ENCODE peak calls at places on chromosomes 12 and 14, in ten cellular contexts. Y, X, R, S, B, K, C, G, N and A are unnamed samples. For H3K4me1, the result is how much of the 10 kb centered on the place peaks cover.

GRCh38 chr12:18158774-18159557 is 69.0 kb upstream of the RERGL start:
- DNase-seq in Y (no peak), X (peak), R (no peak), S (peak), B (no peak), K (no peak), C (peak), G (no peak), N (peak), A (no peak)

GRCh38 chr12:62732861-62733427 is 202.0 kb downstream of the PPM1H start:
- DNase-seq in Y (no peak), X (no peak), R (no peak), S (no peak), B (no peak), K (no peak), C (peak), G (no peak), N (peak), A (no peak)

GRCh38 chr12:89469361-89469760 is 55.2 kb downstream of the GALNT4 start:
- DNase-seq in Y (no peak), X (no peak), R (no peak), S (no peak), B (no peak), K (no peak), C (peak), G (no peak), N (no peak), A (no peak)

GRCh38 chr14:83714141-83714540 is 1815.8 kb upstream of the FLRT2 start:
- DNase-seq in Y (no peak), X (no peak), R (no peak), S (no peak), B (no peak), K (no peak), C (no peak), G (no peak), N (no peak), A (no peak)

GRCh38 chr12:95805864-95806669 is 15.5 kb upstream of the NTN4 start:
- DNase-seq in Y (no peak), X (peak), R (no peak), S (peak), B (no peak), K (peak), C (peak), G (peak), N (peak), A (no peak)

GRCh38 chr14:24398298-24398942 is 383 bp upstream of the NYNRIN start:
- DNase-seq in Y (peak), X (no peak), R (no peak), S (peak), B (no peak), K (peak), C (no peak), G (no peak), N (no peak), A (peak)

GRCh38 chr14:21024668-21025373 is at the start of gene NDRG2:
- DNase-seq in Y (peak), X (peak), R (no peak), S (peak), B (peak), K (peak), C (no peak), G (peak), N (peak), A (peak)

GRCh38 chr12:54991161-54991991 is 6.8 kb upstream of the TESPA1 start:
- DNase-seq in Y (no peak), X (no peak), R (no peak), S (no peak), B (no peak), K (no peak), C (no peak), G (no peak), N (no peak), A (no peak)

GRCh38 chr12:6956332-6956727 is 5.2 kb downstream of the PTPN6 start:
- DNase-seq in Y (no peak), X (no peak), R (no peak), S (no peak), B (peak), K (peak), C (no peak), G (no peak), N (no peak), A (no peak)

GRCh38 chr14:64701660-64702059 is 2.6 kb upstream of the PLEKHG3 start:
- DNase-seq in Y (no peak), X (no peak), R (no peak), S (peak), B (no peak), K (no peak), C (no peak), G (no peak), N (no peak), A (no peak)

GRCh38 chr12:6392499-6392898 is 8.5 kb downstream of the LTBR start:
- DNase-seq in Y (peak), X (no peak), R (no peak), S (no peak), B (no peak), K (peak), C (no peak), G (no peak), N (peak), A (no peak)

GRCh38 chr14:20632831-20633771 is 8.4 kb downstream of the OR6S1 start:
- DNase-seq in Y (peak), X (peak), R (peak), S (peak), B (no peak), K (no peak), C (peak), G (no peak), N (peak), A (no peak)

GRCh38 chr12:6442799-6443198 is 2.0 kb upstream of the CD27 start:
- DNase-seq in Y (no peak), X (no peak), R (no peak), S (no peak), B (no peak), K (no peak), C (no peak), G (no peak), N (no peak), A (no peak)

GRCh38 chr12:9731797-9732196 is 1.1 kb downstream of the CLECL1 start:
- DNase-seq in Y (no peak), X (no peak), R (no peak), S (no peak), B (no peak), K (no peak), C (no peak), G (no peak), N (no peak), A (no peak)
- H3K4me3 ChIP-seq in Y (no peak), X (no peak), R (no peak), S (no peak), B (peak), K (no peak), C (no peak), G (no peak), N (no peak), A (no peak)

GRCh38 chr14:68463299-68463698 is 329.6 kb downstream of the ZFP36L1 start:
- DNase-seq in Y (no peak), X (no peak), R (no peak), S (no peak), B (no peak), K (no peak), C (no peak), G (no peak), N (no peak), A (no peak)
- H3K4me1 ChIP-seq in Y (under half), X (under half), R (under half), S (under half), B (under half), K (under half), C (half or more), G (under half), N (half or more), A (under half)

GRCh38 chr12:99619389-99620158 is 28.0 kb upstream of the GARIN6 start:
- DNase-seq in Y (no peak), X (no peak), R (no peak), S (peak), B (no peak), K (no peak), C (peak), G (no peak), N (peak), A (no peak)
- H3K27ac ChIP-seq in Y (no peak), X (no peak), R (peak), S (no peak), B (no peak), K (no peak), C (no peak), G (no peak), N (no peak), A (no peak)

DNA sequence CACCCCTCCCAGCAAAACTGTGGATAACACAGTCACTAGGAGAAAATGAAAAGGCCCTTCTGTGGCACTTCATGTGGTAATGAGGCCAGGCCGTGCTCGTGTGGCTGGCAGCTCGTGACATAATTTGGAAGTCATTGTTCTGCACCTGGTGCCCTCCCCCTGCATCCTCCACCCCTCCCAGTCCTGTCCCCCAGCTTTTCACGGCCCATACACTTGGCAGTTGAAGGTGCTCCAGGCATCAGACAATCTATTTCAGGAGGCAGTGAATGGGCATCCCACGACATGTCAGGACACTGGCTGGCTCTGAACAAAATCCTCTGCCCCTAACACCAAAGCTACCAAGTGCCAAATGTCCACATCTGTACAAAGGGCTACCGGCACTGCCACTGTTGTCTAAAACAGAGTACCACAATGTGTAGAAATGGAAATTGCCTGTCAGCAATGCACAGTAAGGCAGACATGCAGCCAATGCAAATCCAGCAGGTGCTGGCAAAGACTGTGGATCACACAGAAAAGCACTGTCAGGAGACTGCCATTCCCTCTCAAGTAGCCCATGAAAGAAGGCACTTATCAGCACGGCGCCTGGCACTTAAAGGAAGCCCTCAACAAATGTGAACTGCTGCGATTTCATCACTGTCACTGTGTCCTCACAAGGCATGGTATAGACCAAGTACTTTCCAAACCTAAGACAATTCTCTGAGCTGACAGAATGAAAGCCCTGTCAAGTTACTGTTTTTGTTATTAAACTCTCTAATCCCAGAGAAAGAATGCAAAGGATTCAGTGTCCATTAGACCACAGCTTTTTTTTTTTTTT is 39.1 kb downstream of the CORO1C start:
- DNase-seq in Y (peak), X (no peak), R (no peak), S (peak), B (no peak), K (peak), C (no peak), G (peak), N (peak), A (peak)
- H3K4me3 ChIP-seq in Y (no peak), X (no peak), R (no peak), S (no peak), B (peak), K (no peak), C (no peak), G (peak), N (peak), A (no peak)

DNA sequence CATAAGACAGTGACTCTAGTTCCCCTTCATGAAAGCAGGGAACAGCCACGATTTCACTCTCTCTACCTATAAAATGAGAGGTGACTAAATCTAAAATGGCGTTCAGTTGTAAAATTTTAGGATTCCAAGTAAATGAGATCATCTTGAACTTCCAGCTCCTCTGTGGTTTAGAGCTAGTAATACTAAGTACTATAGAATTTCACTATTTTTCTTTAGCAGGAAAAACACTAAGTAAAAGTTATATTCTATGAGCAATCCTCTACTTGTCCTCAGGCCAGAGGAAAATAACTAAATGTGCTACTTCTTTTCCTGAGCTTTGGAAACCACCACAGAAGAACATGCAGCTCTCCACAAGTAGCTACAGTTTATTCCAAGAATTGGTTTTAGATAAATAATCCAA is 55.6 kb downstream of the NIN start:
- DNase-seq in Y (no peak), X (no peak), R (no peak), S (peak), B (no peak), K (no peak), C (peak), G (no peak), N (no peak), A (no peak)
- H3K4me1 ChIP-seq in Y (under half), X (under half), R (under half), S (under half), B (under half), K (under half), C (under half), G (under half), N (under half), A (under half)

DNA sequence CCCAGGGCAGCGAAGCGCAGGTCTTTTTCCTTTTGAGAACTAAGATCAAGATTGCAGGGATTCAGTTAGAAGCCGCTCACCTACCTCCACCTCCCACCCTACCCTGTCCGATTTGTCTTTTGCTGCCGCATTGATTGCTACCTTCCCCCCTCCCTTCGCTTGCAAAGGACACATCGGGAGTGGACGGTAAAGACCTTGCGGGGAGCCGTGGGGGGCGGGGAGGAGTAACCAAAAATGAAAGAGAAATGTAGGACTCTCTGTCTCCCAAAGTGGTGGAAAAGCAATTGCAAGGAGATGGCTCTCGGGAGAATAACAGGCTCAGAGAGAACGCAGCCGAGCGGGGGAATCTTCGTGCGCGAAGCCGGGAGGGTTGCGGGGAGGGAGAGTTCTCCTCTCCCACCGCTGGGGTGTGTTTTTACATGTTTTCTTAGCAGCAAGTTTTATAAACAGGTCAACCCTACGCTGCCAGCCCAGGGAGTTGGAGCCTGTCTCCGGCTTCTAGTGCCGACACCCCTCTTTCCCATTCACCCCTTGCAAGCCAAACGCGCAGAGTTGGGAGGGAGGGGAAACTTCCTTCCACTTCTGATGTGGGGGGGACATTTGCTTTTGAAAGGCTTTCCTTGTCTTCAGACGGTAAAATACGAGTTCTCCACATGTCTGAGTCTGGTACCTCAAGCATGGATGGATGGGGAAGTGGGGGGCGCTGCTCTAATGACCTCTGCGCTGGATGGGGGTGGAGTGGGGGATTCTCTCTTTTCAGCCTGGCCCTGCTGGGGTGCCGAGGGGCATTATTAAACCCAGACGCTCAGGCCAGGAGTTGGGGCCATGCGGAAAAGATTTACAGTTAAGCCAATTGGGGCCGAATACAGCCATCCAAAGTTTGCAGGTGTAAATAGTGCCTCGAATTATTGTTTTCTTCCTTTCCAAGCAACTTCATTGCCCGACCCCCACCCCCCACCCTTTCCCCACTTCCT is 8.9 kb upstream of the TBX3 start:
- DNase-seq in Y (no peak), X (no peak), R (no peak), S (peak), B (no peak), K (no peak), C (peak), G (peak), N (no peak), A (no peak)
- H3K27ac ChIP-seq in Y (no peak), X (no peak), R (no peak), S (no peak), B (peak), K (no peak), C (peak), G (no peak), N (peak), A (no peak)

DNA sequence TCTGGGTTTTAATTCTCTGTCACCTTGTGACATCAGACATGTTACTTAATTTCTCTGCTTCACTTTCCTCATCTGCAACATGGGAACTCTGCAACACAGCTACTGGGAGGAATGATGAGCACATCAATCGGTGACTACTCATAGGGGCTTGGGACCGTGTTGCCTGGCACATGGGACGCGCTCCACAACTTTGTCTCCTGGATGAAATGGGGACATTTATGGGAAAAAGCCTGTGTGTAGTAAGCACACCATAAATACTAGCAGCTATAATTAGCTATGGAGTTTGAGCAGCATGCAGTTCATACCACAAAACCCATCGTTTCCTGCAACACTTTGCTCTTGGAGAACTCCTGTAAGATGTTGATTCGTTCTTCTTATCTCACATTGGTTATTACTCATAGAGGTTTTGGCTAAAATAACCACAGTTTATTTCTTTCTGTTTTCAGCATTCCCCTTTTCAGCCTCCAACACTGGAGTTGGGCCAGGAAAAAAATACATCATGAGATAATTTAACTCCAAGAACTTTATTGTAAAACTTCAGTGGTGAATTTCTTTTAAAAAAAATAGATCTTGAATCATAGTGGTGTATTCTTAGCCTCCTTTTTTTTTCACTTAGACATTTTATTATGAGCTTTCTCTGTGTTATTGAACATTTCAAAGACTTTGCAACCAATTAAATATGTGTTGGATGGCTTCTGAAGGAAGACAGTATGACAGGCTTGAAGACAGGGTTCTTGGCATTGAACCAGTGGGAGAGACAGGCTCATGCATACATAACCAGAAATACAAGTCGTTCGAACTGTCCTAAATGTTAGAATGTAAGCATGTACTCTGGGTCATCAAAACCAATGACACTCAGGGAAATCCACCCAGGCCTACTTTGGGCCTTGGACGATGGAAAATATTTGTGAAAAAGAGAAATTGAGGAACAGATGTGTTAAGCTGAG is 72.7 kb downstream of the RIN3 start:
- DNase-seq in Y (no peak), X (no peak), R (no peak), S (no peak), B (no peak), K (no peak), C (peak), G (no peak), N (no peak), A (no peak)
- H3K4me3 ChIP-seq in Y (no peak), X (no peak), R (no peak), S (no peak), B (no peak), K (no peak), C (no peak), G (no peak), N (no peak), A (no peak)